ENCODE peak calls at places on chromosomes 5 and 9, in nine cellular contexts. One of them, this sample, is unnamed.

GRCh38 chr5:132074772-132075718 is 1.5 kb downstream of the CSF2 start:
- DNase-seq in right atrium auricular region: no peak
- DNase-seq in colonic mucosa: no peak
- DNase-seq in lower lobe of right lung: peak; percentile 90
- DNase-seq in CD8-positive, alpha-beta memory T cell: no peak
- DNase-seq in endothelial cell of umbilical vein: no peak
- DNase-seq in astrocyte: no peak
- DNase-seq in HCT116: peak; percentile 29
- DNase-seq in A549: peak; percentile 14
- DNase-seq in this sample: no peak

GRCh38 chr9:135134253-135135028 is 47.0 kb downstream of the OLFM1 start:
- DNase-seq in endothelial cell of umbilical vein: no peak
- DNase-seq in A549: no peak
- DNase-seq in CD8-positive, alpha-beta memory T cell: no peak
- DNase-seq in right atrium auricular region: no peak
- DNase-seq in lower lobe of right lung: no peak
- DNase-seq in astrocyte: no peak
- DNase-seq in colonic mucosa: no peak
- DNase-seq in HCT116: no peak
- DNase-seq in this sample: no peak

GRCh38 chr9:76557674-76558073 is 98.7 kb downstream of the GCNT1 start:
- DNase-seq in astrocyte: no peak
- DNase-seq in colonic mucosa: no peak
- DNase-seq in lower lobe of right lung: no peak
- DNase-seq in A549: no peak
- DNase-seq in endothelial cell of umbilical vein: no peak
- DNase-seq in CD8-positive, alpha-beta memory T cell: no peak
- DNase-seq in right atrium auricular region: no peak
- DNase-seq in HCT116: no peak
- DNase-seq in this sample: no peak

GRCh38 chr9:131734781-131735180 is 5.1 kb downstream of the RAPGEF1 start:
- DNase-seq in colonic mucosa: no peak
- DNase-seq in astrocyte: no peak
- DNase-seq in right atrium auricular region: no peak
- DNase-seq in endothelial cell of umbilical vein: peak; percentile 26
- DNase-seq in HCT116: no peak
- DNase-seq in A549: no peak
- DNase-seq in lower lobe of right lung: no peak
- DNase-seq in CD8-positive, alpha-beta memory T cell: no peak
- DNase-seq in this sample: no peak

GRCh38 chr5:150487199-150488061 is 20.5 kb upstream of the NDST1 start:
- DNase-seq in HCT116: no peak
- DNase-seq in colonic mucosa: peak; percentile 59
- DNase-seq in endothelial cell of umbilical vein: peak; percentile 35
- DNase-seq in right atrium auricular region: no peak
- DNase-seq in A549: peak; percentile 56
- DNase-seq in lower lobe of right lung: no peak
- DNase-seq in astrocyte: no peak
- DNase-seq in CD8-positive, alpha-beta memory T cell: no peak
- DNase-seq in this sample: no peak

GRCh38 chr5:125551246-125551645 is 804.8 kb upstream of the ZNF608 start:
- DNase-seq in colonic mucosa: no peak
- DNase-seq in CD8-positive, alpha-beta memory T cell: no peak
- DNase-seq in A549: no peak
- DNase-seq in lower lobe of right lung: no peak
- DNase-seq in right atrium auricular region: no peak
- DNase-seq in HCT116: no peak
- DNase-seq in endothelial cell of umbilical vein: no peak
- DNase-seq in astrocyte: peak; percentile 82
- DNase-seq in this sample: no peak

GRCh38 chr5:93090698-93091097 is 490.3 kb downstream of the NR2F1-AS1 start:
- DNase-seq in A549: no peak
- DNase-seq in lower lobe of right lung: no peak
- DNase-seq in CD8-positive, alpha-beta memory T cell: no peak
- DNase-seq in astrocyte: no peak
- DNase-seq in endothelial cell of umbilical vein: no peak
- DNase-seq in right atrium auricular region: no peak
- DNase-seq in colonic mucosa: no peak
- DNase-seq in HCT116: no peak
- DNase-seq in this sample: no peak

GRCh38 chr9:65410926-65411325 is 125.9 kb upstream of the FOXD4L5 start:
- DNase-seq in right atrium auricular region: no peak
- DNase-seq in lower lobe of right lung: no peak
- DNase-seq in astrocyte: no peak
- DNase-seq in endothelial cell of umbilical vein: no peak
- DNase-seq in HCT116: no peak
- DNase-seq in colonic mucosa: no peak
- DNase-seq in A549: no peak
- DNase-seq in CD8-positive, alpha-beta memory T cell: no peak
- DNase-seq in this sample: no peak

GRCh38 chr9:116806075-116806474 is 119.0 kb downstream of the TRIM32 start:
- DNase-seq in lower lobe of right lung: no peak
- DNase-seq in endothelial cell of umbilical vein: no peak
- DNase-seq in colonic mucosa: no peak
- DNase-seq in right atrium auricular region: no peak
- DNase-seq in HCT116: no peak
- DNase-seq in A549: peak; percentile 8
- DNase-seq in CD8-positive, alpha-beta memory T cell: no peak
- DNase-seq in astrocyte: no peak
- DNase-seq in this sample: no peak

GRCh38 chr5:95734916-95735315 is 3.8 kb downstream of the RHOBTB3 start:
- DNase-seq in right atrium auricular region: no peak
- DNase-seq in A549: no peak
- DNase-seq in colonic mucosa: no peak
- DNase-seq in lower lobe of right lung: no peak
- DNase-seq in HCT116: no peak
- DNase-seq in endothelial cell of umbilical vein: no peak
- DNase-seq in CD8-positive, alpha-beta memory T cell: no peak
- DNase-seq in astrocyte: peak; percentile 90
- DNase-seq in this sample: no peak

GRCh38 chr5:172939561-172939960 is 19.7 kb upstream of the RPL26L1 start:
- DNase-seq in endothelial cell of umbilical vein: no peak
- DNase-seq in right atrium auricular region: no peak
- DNase-seq in lower lobe of right lung: no peak
- DNase-seq in HCT116: no peak
- DNase-seq in CD8-positive, alpha-beta memory T cell: no peak
- DNase-seq in astrocyte: no peak
- DNase-seq in colonic mucosa: no peak
- DNase-seq in A549: no peak
- DNase-seq in this sample: no peak

GRCh38 chr9:107540167-107540566 is 50.6 kb upstream of the KLF4 start:
- DNase-seq in HCT116: no peak
- DNase-seq in colonic mucosa: no peak
- DNase-seq in right atrium auricular region: no peak
- DNase-seq in lower lobe of right lung: no peak
- DNase-seq in astrocyte: no peak
- DNase-seq in CD8-positive, alpha-beta memory T cell: no peak
- DNase-seq in A549: no peak
- DNase-seq in endothelial cell of umbilical vein: no peak
- DNase-seq in this sample: no peak

GRCh38 chr5:72241346-72242003 is 78.6 kb downstream of the MRPS27 start:
- DNase-seq in HCT116: no peak
- DNase-seq in endothelial cell of umbilical vein: no peak
- DNase-seq in colonic mucosa: no peak
- DNase-seq in right atrium auricular region: no peak
- DNase-seq in A549: no peak
- DNase-seq in astrocyte: no peak
- DNase-seq in CD8-positive, alpha-beta memory T cell: no peak
- DNase-seq in lower lobe of right lung: no peak
- DNase-seq in this sample: no peak

GRCh38 chr9:118276784-118277183 is 572.6 kb downstream of the TLR4 start:
- DNase-seq in astrocyte: no peak
- DNase-seq in A549: no peak
- DNase-seq in HCT116: no peak
- DNase-seq in lower lobe of right lung: no peak
- DNase-seq in colonic mucosa: no peak
- DNase-seq in right atrium auricular region: no peak
- DNase-seq in endothelial cell of umbilical vein: no peak
- DNase-seq in CD8-positive, alpha-beta memory T cell: no peak
- DNase-seq in this sample: no peak

GRCh38 chr5:177364159-177364962 is 6.6 kb downstream of the RGS14 start:
- DNase-seq in A549: no peak
- DNase-seq in endothelial cell of umbilical vein: no peak
- DNase-seq in HCT116: no peak
- DNase-seq in colonic mucosa: no peak
- DNase-seq in right atrium auricular region: no peak
- DNase-seq in CD8-positive, alpha-beta memory T cell: no peak
- DNase-seq in astrocyte: no peak
- DNase-seq in lower lobe of right lung: peak; percentile 36
- DNase-seq in this sample: no peak

GRCh38 chr5:126561908-126562307 is 33.1 kb downstream of the ALDH7A1 start:
- DNase-seq in endothelial cell of umbilical vein: no peak
- DNase-seq in astrocyte: no peak
- DNase-seq in A549: no peak
- DNase-seq in HCT116: no peak
- DNase-seq in CD8-positive, alpha-beta memory T cell: no peak
- DNase-seq in lower lobe of right lung: no peak
- DNase-seq in right atrium auricular region: no peak
- DNase-seq in colonic mucosa: no peak
- DNase-seq in this sample: no peak

GRCh38 chr5:56803894-56804293 is 11.5 kb upstream of the MAP3K1 start:
- DNase-seq in A549: no peak
- DNase-seq in colonic mucosa: no peak
- DNase-seq in endothelial cell of umbilical vein: no peak
- DNase-seq in HCT116: no peak
- DNase-seq in CD8-positive, alpha-beta memory T cell: no peak
- DNase-seq in right atrium auricular region: no peak
- DNase-seq in lower lobe of right lung: no peak
- DNase-seq in astrocyte: no peak
- DNase-seq in this sample: no peak

GRCh38 chr5:124297826-124298225 is 448.6 kb downstream of the ZNF608 start:
- DNase-seq in colonic mucosa: no peak
- DNase-seq in HCT116: no peak
- DNase-seq in CD8-positive, alpha-beta memory T cell: no peak
- DNase-seq in A549: no peak
- DNase-seq in astrocyte: no peak
- DNase-seq in right atrium auricular region: no peak
- DNase-seq in endothelial cell of umbilical vein: no peak
- DNase-seq in lower lobe of right lung: no peak
- DNase-seq in this sample: no peak

GRCh38 chr9:27483576-27483975 is 40.5 kb upstream of the IFNK start:
- DNase-seq in A549: no peak
- DNase-seq in endothelial cell of umbilical vein: no peak
- DNase-seq in CD8-positive, alpha-beta memory T cell: no peak
- DNase-seq in HCT116: no peak
- DNase-seq in right atrium auricular region: no peak
- DNase-seq in lower lobe of right lung: no peak
- DNase-seq in astrocyte: no peak
- DNase-seq in colonic mucosa: no peak
- DNase-seq in this sample: no peak

GRCh38 chr5:95852567-95852966 is 30.0 kb upstream of the GLRX start:
- DNase-seq in A549: no peak
- DNase-seq in colonic mucosa: no peak
- DNase-seq in lower lobe of right lung: no peak
- DNase-seq in HCT116: no peak
- DNase-seq in CD8-positive, alpha-beta memory T cell: no peak
- DNase-seq in astrocyte: no peak
- DNase-seq in right atrium auricular region: no peak
- DNase-seq in endothelial cell of umbilical vein: no peak
- DNase-seq in this sample: no peak

GRCh38 chr5:64026493-64026892 is 64.2 kb upstream of the HTR1A start:
- DNase-seq in endothelial cell of umbilical vein: no peak
- DNase-seq in CD8-positive, alpha-beta memory T cell: no peak
- DNase-seq in HCT116: no peak
- DNase-seq in lower lobe of right lung: no peak
- DNase-seq in right atrium auricular region: no peak
- DNase-seq in A549: no peak
- DNase-seq in astrocyte: no peak
- DNase-seq in colonic mucosa: no peak
- DNase-seq in this sample: no peak

GRCh38 chr9:129987047-129987446 is 55.9 kb downstream of the FNBP1 start:
- DNase-seq in colonic mucosa: no peak
- DNase-seq in lower lobe of right lung: no peak
- DNase-seq in right atrium auricular region: no peak
- DNase-seq in A549: no peak
- DNase-seq in astrocyte: no peak
- DNase-seq in CD8-positive, alpha-beta memory T cell: no peak
- DNase-seq in HCT116: no peak
- DNase-seq in endothelial cell of umbilical vein: no peak
- DNase-seq in this sample: no peak
- H3K4me1 ChIP-seq in colonic mucosa: no peaks in the 10 kb centered on the region
- H3K4me1 ChIP-seq in lower lobe of right lung: peaks cover 19% of the 10 kb centered on the region
- H3K4me1 ChIP-seq in right atrium auricular region: no peaks in the 10 kb centered on the region
- H3K4me1 ChIP-seq in A549: peaks cover 20% of the 10 kb centered on the region
- H3K4me1 ChIP-seq in astrocyte: peaks cover 16% of the 10 kb centered on the region
- H3K4me1 ChIP-seq in CD8-positive, alpha-beta memory T cell: peaks cover 64% of the 10 kb centered on the region
- H3K4me1 ChIP-seq in HCT116: peaks cover 33% of the 10 kb centered on the region
- H3K4me1 ChIP-seq in endothelial cell of umbilical vein: peaks cover under 1% of the 10 kb centered on the region
- H3K4me1 ChIP-seq in this sample: peaks cover 83% of the 10 kb centered on the region

GRCh38 chr5:35884789-35885172 is 28.1 kb downstream of the IL7R start:
- DNase-seq in right atrium auricular region: no peak
- DNase-seq in colonic mucosa: no peak
- DNase-seq in endothelial cell of umbilical vein: no peak
- DNase-seq in CD8-positive, alpha-beta memory T cell: no peak
- DNase-seq in astrocyte: no peak
- DNase-seq in lower lobe of right lung: no peak
- DNase-seq in HCT116: no peak
- DNase-seq in A549: no peak
- DNase-seq in this sample: no peak
- H3K27ac ChIP-seq in right atrium auricular region: no peak overlapping the region
- H3K27ac ChIP-seq in colonic mucosa: no peak overlapping the region
- H3K27ac ChIP-seq in endothelial cell of umbilical vein: no peak overlapping the region
- H3K27ac ChIP-seq in CD8-positive, alpha-beta memory T cell: no peak overlapping the region
- H3K27ac ChIP-seq in astrocyte: no peak overlapping the region
- H3K27ac ChIP-seq in lower lobe of right lung: no peak overlapping the region
- H3K27ac ChIP-seq in HCT116: no peak overlapping the region
- H3K27ac ChIP-seq in A549: no peak overlapping the region
- H3K27ac ChIP-seq in this sample: no peak overlapping the region

DNA sequence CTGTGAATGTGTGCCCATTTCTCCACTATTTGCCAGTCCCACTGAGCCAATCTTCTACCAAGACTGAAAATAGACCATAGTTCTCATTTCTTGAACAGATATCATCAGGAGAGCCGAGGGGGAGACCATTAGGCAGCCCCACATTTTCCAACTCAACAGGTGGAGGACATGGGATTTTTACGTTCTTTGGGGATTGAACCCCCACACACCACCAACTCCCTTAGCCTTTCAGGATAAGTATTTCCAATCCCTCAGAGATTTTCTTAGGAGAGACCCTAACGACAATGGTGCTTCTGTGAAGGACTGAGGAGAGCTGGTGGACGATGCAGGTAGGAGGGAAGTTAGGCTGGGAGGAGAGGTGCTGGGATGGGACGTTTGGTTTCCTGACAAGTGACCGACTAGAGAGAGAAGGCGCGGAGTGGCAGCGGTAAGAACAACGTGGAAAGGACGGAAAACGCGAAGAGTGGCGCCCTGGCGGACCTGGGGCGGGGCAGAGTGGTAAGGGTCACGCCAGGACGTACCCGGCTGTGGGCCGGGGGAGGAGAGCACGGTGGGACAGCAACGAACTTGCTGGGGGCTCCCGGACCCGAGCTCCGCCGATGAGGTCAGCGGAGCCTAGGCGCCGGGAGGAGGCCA is 681 bp upstream of the CHSY3 start:
- DNase-seq in HCT116: no peak
- DNase-seq in lower lobe of right lung: no peak
- DNase-seq in endothelial cell of umbilical vein: no peak
- DNase-seq in astrocyte: no peak
- DNase-seq in colonic mucosa: no peak
- DNase-seq in right atrium auricular region: no peak
- DNase-seq in A549: peak; percentile 4
- DNase-seq in CD8-positive, alpha-beta memory T cell: no peak
- DNase-seq in this sample: no peak
- H3K4me3 ChIP-seq in HCT116: peak overlapping the region; percentile 49
- H3K4me3 ChIP-seq in lower lobe of right lung: peak overlapping the region; percentile 82
- H3K4me3 ChIP-seq in endothelial cell of umbilical vein: peak overlapping the region; percentile 47
- H3K4me3 ChIP-seq in astrocyte: peak overlapping the region; percentile 68
- H3K4me3 ChIP-seq in colonic mucosa: peak overlapping the region; percentile 63
- H3K4me3 ChIP-seq in right atrium auricular region: peak overlapping the region; percentile 65
- H3K4me3 ChIP-seq in A549: peak overlapping the region; percentile 72
- H3K4me3 ChIP-seq in CD8-positive, alpha-beta memory T cell: no peak overlapping the region
- H3K4me3 ChIP-seq in this sample: no peak overlapping the region

GRCh38 chr9:93576296-93577044 is at the start of gene PHF2:
- DNase-seq in right atrium auricular region: peak; percentile 52
- DNase-seq in colonic mucosa: no peak
- DNase-seq in HCT116: no peak
- DNase-seq in A549: no peak
- DNase-seq in endothelial cell of umbilical vein: no peak
- DNase-seq in lower lobe of right lung: peak; percentile 64
- DNase-seq in astrocyte: peak; percentile 14
- DNase-seq in CD8-positive, alpha-beta memory T cell: peak; percentile 24
- DNase-seq in this sample: peak; percentile 41
- H3K4me1 ChIP-seq in right atrium auricular region: no peaks in the 10 kb centered on the region
- H3K4me1 ChIP-seq in colonic mucosa: peaks cover 10% of the 10 kb centered on the region
- H3K4me1 ChIP-seq in HCT116: peaks cover 18% of the 10 kb centered on the region
- H3K4me1 ChIP-seq in A549: peaks cover 14% of the 10 kb centered on the region
- H3K4me1 ChIP-seq in endothelial cell of umbilical vein: peaks cover 7% of the 10 kb centered on the region
- H3K4me1 ChIP-seq in lower lobe of right lung: peaks cover 55% of the 10 kb centered on the region
- H3K4me1 ChIP-seq in astrocyte: peaks cover 18% of the 10 kb centered on the region
- H3K4me1 ChIP-seq in CD8-positive, alpha-beta memory T cell: peaks cover 21% of the 10 kb centered on the region
- H3K4me1 ChIP-seq in this sample: peaks cover 45% of the 10 kb centered on the region